ENCODE peak calls at places on chromosome 7, in five cellular contexts. W is IMR-90, L is stomach, K is body of pancreas, I is brain microvascular endothelial cell. O is an unnamed sample.

GRCh38 chr7:152862842-152863241 is 103.3 kb downstream of the ACTR3B start:
- DNase-seq in L (no peak), K (no peak), I (no peak), W (no peak), O (no peak)

GRCh38 chr7:28804157-28804556 is 154.0 kb downstream of the TRIL start:
- DNase-seq in W (no peak), L (no peak), I (no peak), K (no peak), O (no peak)

GRCh38 chr7:29569648-29570047 is 6.0 kb downstream of the PRR15 start:
- DNase-seq in W (no peak), I (no peak), K (no peak), L (no peak), O (no peak)

GRCh38 chr7:132548489-132549078 is 27.7 kb downstream of the PLXNA4 start:
- DNase-seq in W (peak; percentile 33), K (no peak), I (peak; percentile 29), L (no peak), O (no peak)

GRCh38 chr7:12111461-12112405 is 99.4 kb upstream of the TMEM106B start:
- DNase-seq in W (no peak), I (no peak), K (peak; percentile 26), L (no peak), O (peak; percentile 8)

GRCh38 chr7:45702751-45703150 is 128.6 kb downstream of the ADCY1 start:
- DNase-seq in K (peak; percentile 6), L (peak; percentile 19), I (no peak), W (no peak), O (no peak)

GRCh38 chr7:137820677-137821420 is 25.9 kb downstream of the DGKI start:
- DNase-seq in W (peak; percentile 83), L (no peak), K (peak; percentile 26), I (peak; percentile 60), O (peak; percentile 6)

GRCh38 chr7:85292908-85293576 is 106.2 kb upstream of the SEMA3D start:
- DNase-seq in K (no peak), L (no peak), W (no peak), I (no peak), O (no peak)

GRCh38 chr7:27187702-27188665 is 3.0 kb upstream of the HOXA11 start:
- DNase-seq in K (peak; percentile 9), L (peak; percentile 20), I (no peak), W (no peak), O (no peak)

GRCh38 chr7:126700807-126701604 is 551.7 kb downstream of the GRM8 start:
- DNase-seq in W (peak; percentile 78), I (peak; percentile 99), K (no peak), L (no peak), O (no peak)

GRCh38 chr7:52917982-52918578 is 117.4 kb upstream of the POM121L12 start:
- DNase-seq in W (no peak), L (no peak), I (no peak), K (no peak), O (no peak)
- TF ChIP-seq CTCF in W (no peak), L (no peak), I (no peak), K (no peak), O (no peak)

GRCh38 chr7:151565541-151565940 is 45.8 kb upstream of the RHEB start:
- DNase-seq in K (no peak), W (peak; percentile 41), I (no peak), L (no peak), O (no peak)

GRCh38 chr7:151559557-151560183 is 40.0 kb upstream of the RHEB start:
- DNase-seq in K (no peak), I (no peak), W (no peak), L (no peak), O (no peak)

GRCh38 chr7:151558575-151558974 is 38.9 kb upstream of the RHEB start:
- DNase-seq in W (peak; percentile 87), K (no peak), I (peak; percentile 82), L (no peak), O (no peak)

GRCh38 chr7:151556592-151556991 is 36.9 kb upstream of the RHEB start:
- DNase-seq in L (no peak), K (no peak), I (no peak), W (no peak), O (no peak)

DNA sequence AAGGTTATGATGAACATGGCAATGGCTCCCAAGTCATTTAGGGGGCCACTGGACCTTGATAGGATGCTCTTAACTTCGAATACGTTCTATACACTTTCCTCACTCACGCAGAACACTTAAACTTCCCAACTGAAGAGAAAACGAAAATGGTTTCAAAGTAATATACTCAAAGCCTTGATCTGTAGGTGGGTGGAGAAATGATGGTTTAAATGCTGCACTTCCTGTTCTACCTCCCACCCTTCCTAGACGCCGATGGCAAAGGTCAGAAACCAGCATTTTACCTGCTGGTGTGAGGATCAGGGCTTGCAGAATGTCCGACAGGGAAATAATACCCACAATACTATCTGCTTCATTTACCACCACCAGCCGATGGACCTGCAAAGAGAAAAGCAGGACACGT is 40.5 kb upstream of the RHEB start:
- DNase-seq in W (no peak), I (no peak), K (no peak), L (no peak), O (no peak)
- H3K36me3 ChIP-seq in W (peaks cover 24% of the 10 kb centered on the region), I (peaks cover 55% of the 10 kb centered on the region), K (peaks cover 12% of the 10 kb centered on the region), L (peaks cover 93% of the 10 kb centered on the region), O (no peaks in the 10 kb centered on the region)

GRCh38 chr7:15557186-15557585 is 4.6 kb downstream of the AGMO start:
- DNase-seq in W (no peak), I (no peak), K (no peak), L (no peak), O (no peak)

GRCh38 chr7:15554081-15554480 is 7.7 kb downstream of the AGMO start:
- DNase-seq in W (peak; percentile 38), K (no peak), L (no peak), I (peak; percentile 55), O (no peak)

GRCh38 chr7:15556706-15557105 is 5.1 kb downstream of the AGMO start:
- DNase-seq in K (no peak), I (no peak), L (no peak), W (no peak), O (no peak)

GRCh38 chr7:15554744-15555143 is 7.1 kb downstream of the AGMO start:
- DNase-seq in I (no peak), L (no peak), W (no peak), K (no peak), O (no peak)

GRCh38 chr7:15555385-15555859 is 6.4 kb downstream of the AGMO start:
- DNase-seq in W (peak; percentile 23), I (peak; percentile 24), L (no peak), K (no peak), O (no peak)
- TF ChIP-seq CTCF in W (peak; percentile 36), I (peak; percentile 54), L (no peak), K (no peak), O (no peak)

DNA sequence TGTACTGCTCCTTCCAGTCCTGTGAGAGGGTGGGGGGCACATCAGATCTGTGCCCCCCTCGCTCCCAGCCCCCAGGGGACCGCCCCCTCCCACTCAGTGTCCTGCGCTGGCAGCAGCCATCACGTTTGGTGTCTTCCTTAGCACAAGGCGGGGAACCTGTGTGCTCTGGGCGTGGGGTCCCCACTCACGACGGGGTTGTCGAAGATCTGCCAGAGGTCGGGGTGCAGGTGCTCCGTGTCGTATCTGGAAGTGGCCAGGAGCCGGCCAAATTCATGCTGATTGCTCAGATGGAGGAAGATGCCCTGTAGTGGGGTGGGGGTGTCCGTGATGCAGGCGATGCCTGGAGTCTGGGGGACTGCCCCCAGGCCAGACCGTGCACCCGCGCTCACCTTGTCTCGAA is 7.2 kb downstream of the PLOD3 start:
- DNase-seq in W (no peak), K (no peak), I (no peak), L (no peak), O (no peak)
- H3K36me3 ChIP-seq in W (peaks cover 56% of the 10 kb centered on the region), K (peaks cover 15% of the 10 kb centered on the region), I (peaks cover 61% of the 10 kb centered on the region), L (peaks cover 95% of the 10 kb centered on the region), O (peaks cover 3% of the 10 kb centered on the region)